ENCODE peak calls at places on chromosomes 5 and 9, in ten cellular contexts. N is fibroblast of mammary gland, B is Caco-2, C is AG10803, J is endodermal cell, F is bronchial epithelial cell, L is lung, W is testis, V is heart right ventricle, E is natural killer cell. D is an unnamed sample.

GRCh38 chr5:30539004-30539634 is 654.4 kb upstream of the CDH6 start:
- DNase-seq in N (no peak), B (no peak), C (no peak), J (peak), F (peak), L (peak), W (no peak), V (peak), E (no peak), D (no peak)

GRCh38 chr5:117054141-117054540 is 479.5 kb upstream of the SEMA6A start:
- DNase-seq in N (no peak), B (no peak), C (no peak), J (no peak), F (no peak), L (no peak), W (no peak), V (no peak), E (no peak), D (no peak)

GRCh38 chr9:83509372-83509771 is 28.8 kb downstream of the FRMD3 start:
- DNase-seq in N (peak), B (no peak), C (peak), J (peak), F (no peak), L (no peak), W (no peak), V (peak), E (no peak), D (no peak)

GRCh38 chr9:136401173-136401922 is 1.4 kb upstream of the SNAPC4 start:
- DNase-seq in N (peak), B (no peak), C (no peak), J (no peak), F (no peak), L (no peak), W (no peak), V (no peak), E (no peak), D (no peak)

GRCh38 chr5:150178262-150178661 is 11.6 kb upstream of the SLC6A7 start:
- DNase-seq in N (no peak), B (no peak), C (no peak), J (no peak), F (no peak), L (no peak), W (no peak), V (no peak), E (no peak), D (no peak)

GRCh38 chr5:126561908-126562307 is 33.1 kb downstream of the ALDH7A1 start:
- DNase-seq in N (peak), B (no peak), C (no peak), J (no peak), F (no peak), L (no peak), W (peak), V (no peak), E (no peak), D (no peak)

GRCh38 chr5:126865299-126865698 is 88.4 kb downstream of the LMNB1 start:
- DNase-seq in N (peak), B (no peak), C (peak), J (no peak), F (peak), L (no peak), W (no peak), V (no peak), E (no peak), D (no peak)

GRCh38 chr5:158468444-158468843 is 609.5 kb upstream of the CLINT1 start:
- DNase-seq in N (no peak), B (no peak), C (no peak), J (no peak), F (peak), L (no peak), W (no peak), V (no peak), E (no peak), D (no peak)

GRCh38 chr5:172940242-172941066 is 18.8 kb upstream of the RPL26L1 start:
- DNase-seq in N (no peak), B (no peak), C (no peak), J (no peak), F (no peak), L (peak), W (no peak), V (no peak), E (no peak), D (no peak)

GRCh38 chr5:127839072-127839471 is 135.9 kb downstream of the CCDC192 start:
- DNase-seq in N (no peak), B (no peak), C (no peak), J (no peak), F (no peak), L (no peak), W (no peak), V (no peak), E (no peak), D (no peak)

GRCh38 chr5:96657068-96657467 is 5.1 kb upstream of the CAST start:
- DNase-seq in N (peak), B (no peak), C (peak), J (no peak), F (peak), L (no peak), W (no peak), V (no peak), E (peak), D (no peak)

GRCh38 chr5:68353624-68354023 is 138.1 kb downstream of the PIK3R1 start:
- DNase-seq in N (peak), B (no peak), C (no peak), J (peak), F (no peak), L (no peak), W (no peak), V (no peak), E (no peak), D (no peak)

GRCh38 chr9:77663754-77664153 is 15.6 kb upstream of the GNA14 start:
- DNase-seq in N (peak), B (no peak), C (no peak), J (no peak), F (peak), L (peak), W (no peak), V (peak), E (no peak), D (no peak)

GRCh38 chr9:130682490-130683121 is 11.0 kb upstream of the EXOSC2 start:
- DNase-seq in N (peak), B (peak), C (peak), J (peak), F (peak), L (peak), W (peak), V (peak), E (peak), D (no peak)

GRCh38 chr5:65482280-65482726 is 583 bp upstream of the ADAMTS6 start:
- DNase-seq in N (peak), B (no peak), C (peak), J (no peak), F (peak), L (no peak), W (no peak), V (no peak), E (no peak), D (no peak)

GRCh38 chr5:38509185-38509584 is 47.3 kb downstream of the LIFR start:
- DNase-seq in N (peak), B (no peak), C (peak), J (no peak), F (peak), L (no peak), W (no peak), V (no peak), E (no peak), D (no peak)

GRCh38 chr5:160451281-160451680 is 29.6 kb downstream of the PTTG1 start:
- DNase-seq in N (no peak), B (no peak), C (no peak), J (no peak), F (no peak), L (no peak), W (no peak), V (no peak), E (no peak), D (no peak)

GRCh38 chr5:133048993-133049725 is 2.7 kb upstream of the HSPA4 start:
- DNase-seq in N (no peak), B (no peak), C (peak), J (no peak), F (no peak), L (no peak), W (no peak), V (no peak), E (no peak), D (no peak)

GRCh38 chr9:129313331-129313955 is 135.4 kb upstream of the IER5L start:
- DNase-seq in N (no peak), B (peak), C (no peak), J (peak), F (no peak), L (no peak), W (peak), V (no peak), E (peak), D (peak)

GRCh38 chr5:77545285-77545684 is 53.2 kb upstream of the WDR41 start:
- DNase-seq in N (no peak), B (no peak), C (no peak), J (no peak), F (no peak), L (no peak), W (no peak), V (no peak), E (no peak), D (no peak)

GRCh38 chr5:142032747-142033631 is 20.2 kb upstream of the GNPDA1 start:
- DNase-seq in N (no peak), B (no peak), C (no peak), J (peak), F (no peak), L (no peak), W (peak), V (peak), E (no peak), D (no peak)

GRCh38 chr5:167451091-167451490 is 840.4 kb upstream of the WWC1 start:
- DNase-seq in N (peak), B (no peak), C (peak), J (no peak), F (no peak), L (no peak), W (no peak), V (no peak), E (no peak), D (no peak)

GRCh38 chr9:34633166-34633565 is 4.3 kb upstream of the ARID3C start:
- DNase-seq in N (no peak), B (no peak), C (no peak), J (no peak), F (no peak), L (no peak), W (no peak), V (no peak), E (no peak), D (no peak)

GRCh38 chr5:73770601-73771025 is 144.6 kb downstream of the ARHGEF28 start:
- DNase-seq in N (no peak), B (no peak), C (no peak), J (no peak), F (no peak), L (no peak), W (no peak), V (no peak), E (no peak), D (no peak)

GRCh38 chr9:130321539-130321938 is 56.0 kb downstream of the HMCN2 start:
- DNase-seq in N (no peak), B (no peak), C (no peak), J (peak), F (no peak), L (no peak), W (no peak), V (no peak), E (no peak), D (no peak)

GRCh38 chr5:149235841-149236240 is 35.8 kb upstream of the AFAP1L1 start:
- DNase-seq in N (no peak), B (no peak), C (no peak), J (no peak), F (no peak), L (no peak), W (no peak), V (peak), E (no peak), D (no peak)

GRCh38 chr5:89016741-89017312 is 133.8 kb upstream of the MEF2C start:
- DNase-seq in N (no peak), B (no peak), C (no peak), J (no peak), F (no peak), L (no peak), W (no peak), V (no peak), E (no peak), D (no peak)

GRCh38 chr9:114803886-114804285 is 2.0 kb downstream of the TNFSF15 start:
- DNase-seq in N (no peak), B (no peak), C (peak), J (no peak), F (no peak), L (no peak), W (no peak), V (no peak), E (no peak), D (no peak)

GRCh38 chr5:137603891-137604290 is 104.8 kb upstream of the SPOCK1 start:
- DNase-seq in N (no peak), B (no peak), C (no peak), J (peak), F (no peak), L (no peak), W (no peak), V (no peak), E (no peak), D (no peak)

GRCh38 chr5:137604348-137605095 is 105.4 kb upstream of the SPOCK1 start:
- DNase-seq in N (no peak), B (no peak), C (no peak), J (peak), F (peak), L (no peak), W (no peak), V (no peak), E (no peak), D (no peak)

GRCh38 chr5:137606401-137606800 is 107.3 kb upstream of the SPOCK1 start:
- DNase-seq in N (peak), B (no peak), C (peak), J (no peak), F (no peak), L (no peak), W (no peak), V (no peak), E (no peak), D (no peak)

GRCh38 chr5:137607771-137608170 is 108.6 kb upstream of the SPOCK1 start:
- DNase-seq in N (no peak), B (no peak), C (no peak), J (peak), F (no peak), L (no peak), W (no peak), V (no peak), E (no peak), D (no peak)

DNA sequence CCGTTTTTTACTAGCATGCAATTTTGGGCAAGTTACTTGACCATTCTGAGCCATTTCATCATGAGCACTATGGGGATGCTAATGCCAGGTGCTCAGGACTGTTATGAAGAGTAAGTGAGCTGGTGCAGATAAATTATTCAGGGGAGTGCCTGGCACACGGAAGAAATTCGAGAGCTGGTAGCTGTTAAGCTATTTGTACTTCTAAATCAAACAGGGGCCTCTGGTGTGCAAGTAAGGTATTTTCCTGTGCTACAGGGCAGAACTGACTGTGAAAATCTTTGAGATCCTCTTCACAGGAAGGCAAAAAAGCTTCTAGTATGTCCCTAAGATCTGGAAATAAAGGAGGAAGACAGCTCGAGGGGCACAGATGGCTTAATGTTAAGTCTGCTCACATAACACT is 106.3 kb upstream of the SPOCK1 start:
- DNase-seq in N (peak), B (no peak), C (peak), J (peak), F (peak), L (no peak), W (no peak), V (no peak), E (no peak), D (no peak)
- TF ChIP-seq CTCF in N (peak), B (no peak), C (peak), J (peak), F (no peak), L (no peak), W (no peak), V (no peak), E (no peak), D (no peak)

DNA sequence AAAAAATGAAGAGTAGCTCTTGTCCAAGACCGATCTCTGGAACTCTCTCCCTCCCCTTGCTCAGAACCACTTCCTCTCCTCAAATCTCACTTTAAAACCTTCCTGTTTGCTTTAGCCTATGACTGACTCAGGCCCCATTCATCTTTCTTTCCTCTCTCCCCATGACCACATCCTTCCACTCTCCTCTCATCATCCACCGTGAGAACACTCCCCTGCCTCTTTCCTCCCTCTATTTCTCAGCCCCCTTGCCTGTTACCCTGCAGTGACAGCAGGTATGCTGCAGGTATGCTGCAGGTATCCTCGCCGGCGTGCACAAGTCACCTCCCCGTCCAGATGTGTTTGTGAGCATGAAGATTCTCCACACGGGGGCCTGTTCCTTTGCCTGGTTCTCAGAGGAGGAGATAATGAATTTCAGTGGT is 505.3 kb downstream of the CCDC171 start:
- DNase-seq in N (peak), B (no peak), C (peak), J (peak), F (peak), L (no peak), W (no peak), V (no peak), E (no peak), D (no peak)
- TF ChIP-seq CTCF in N (no peak), B (no peak), C (no peak), J (no peak), F (no peak), L (no peak), W (no peak), V (no peak), E (no peak), D (no peak)

GRCh38 chr9:126017758-126018157 is 270.6 kb downstream of the PBX3 start:
- DNase-seq in N (no peak), B (no peak), C (no peak), J (no peak), F (no peak), L (no peak), W (no peak), V (no peak), E (no peak), D (no peak)
- TF ChIP-seq CTCF in N (no peak), B (no peak), C (no peak), J (no peak), F (no peak), L (no peak), W (no peak), V (no peak), E (no peak), D (no peak)

GRCh38 chr5:98042961-98043360 is 730.5 kb upstream of the RGMB start:
- DNase-seq in N (no peak), B (no peak), C (no peak), J (no peak), F (no peak), L (no peak), W (no peak), V (no peak), E (no peak), D (no peak)
- TF ChIP-seq CTCF in N (no peak), B (no peak), C (no peak), J (no peak), F (no peak), L (no peak), W (no peak), V (no peak), E (no peak), D (no peak)

D was measured in progenitor cell of endocrine pancreas.